ENCODE peak calls at places on chromosomes 6 and 20, in eight cellular contexts. One of them, this sample, is unnamed.

GRCh38 chr6:107132330-107132954 is 17.1 kb upstream of the BEND3 start:
- DNase-seq in uterus: no peak
- DNase-seq in neural progenitor cell: peak
- DNase-seq in K562: peak
- DNase-seq in endothelial cell: peak
- DNase-seq in GM20000: no peak
- DNase-seq in CD8-positive, alpha-beta T cell: no peak
- DNase-seq in psoas muscle: no peak
- DNase-seq in this sample: no peak

GRCh38 chr6:44221291-44221960 is 2.0 kb upstream of the SLC29A1 start:
- DNase-seq in GM20000: peak
- DNase-seq in psoas muscle: peak
- DNase-seq in endothelial cell: peak
- DNase-seq in K562: peak
- DNase-seq in CD8-positive, alpha-beta T cell: peak
- DNase-seq in uterus: peak
- DNase-seq in neural progenitor cell: peak
- DNase-seq in this sample: peak

GRCh38 chr20:16548073-16548672 is 25.1 kb downstream of the KIF16B start:
- DNase-seq in K562: peak
- DNase-seq in GM20000: no peak
- DNase-seq in endothelial cell: no peak
- DNase-seq in psoas muscle: no peak
- DNase-seq in neural progenitor cell: no peak
- DNase-seq in uterus: no peak
- DNase-seq in CD8-positive, alpha-beta T cell: no peak
- DNase-seq in this sample: no peak

GRCh38 chr6:12369781-12370262 is 79.7 kb downstream of the EDN1 start:
- DNase-seq in GM20000: peak
- DNase-seq in CD8-positive, alpha-beta T cell: no peak
- DNase-seq in psoas muscle: no peak
- DNase-seq in neural progenitor cell: no peak
- DNase-seq in K562: no peak
- DNase-seq in uterus: no peak
- DNase-seq in endothelial cell: no peak
- DNase-seq in this sample: peak

GRCh38 chr6:25682324-25682723 is 30.3 kb downstream of the SCGN start:
- DNase-seq in K562: no peak
- DNase-seq in uterus: no peak
- DNase-seq in CD8-positive, alpha-beta T cell: no peak
- DNase-seq in endothelial cell: no peak
- DNase-seq in psoas muscle: no peak
- DNase-seq in neural progenitor cell: no peak
- DNase-seq in GM20000: no peak
- DNase-seq in this sample: no peak

GRCh38 chr6:140058846-140059245 is 684.4 kb upstream of the CITED2 start:
- DNase-seq in psoas muscle: no peak
- DNase-seq in K562: no peak
- DNase-seq in endothelial cell: no peak
- DNase-seq in GM20000: no peak
- DNase-seq in uterus: no peak
- DNase-seq in neural progenitor cell: no peak
- DNase-seq in CD8-positive, alpha-beta T cell: no peak
- DNase-seq in this sample: no peak

GRCh38 chr6:27078734-27079357 is 168.7 kb upstream of the PRSS16 start:
- DNase-seq in GM20000: peak
- DNase-seq in uterus: no peak
- DNase-seq in psoas muscle: no peak
- DNase-seq in K562: peak
- DNase-seq in neural progenitor cell: peak
- DNase-seq in CD8-positive, alpha-beta T cell: no peak
- DNase-seq in endothelial cell: peak
- DNase-seq in this sample: peak

GRCh38 chr6:148984516-148985056 is 237.8 kb downstream of the UST start:
- DNase-seq in GM20000: no peak
- DNase-seq in endothelial cell: no peak
- DNase-seq in psoas muscle: no peak
- DNase-seq in K562: no peak
- DNase-seq in uterus: no peak
- DNase-seq in neural progenitor cell: no peak
- DNase-seq in CD8-positive, alpha-beta T cell: no peak
- DNase-seq in this sample: no peak

GRCh38 chr6:167856999-167857660 is 30.4 kb downstream of the AFDN start:
- DNase-seq in CD8-positive, alpha-beta T cell: no peak
- DNase-seq in K562: peak
- DNase-seq in neural progenitor cell: no peak
- DNase-seq in psoas muscle: no peak
- DNase-seq in GM20000: no peak
- DNase-seq in uterus: no peak
- DNase-seq in endothelial cell: no peak
- DNase-seq in this sample: no peak

GRCh38 chr6:38773338-38773737 is 58.2 kb downstream of the DNAH8 start:
- DNase-seq in psoas muscle: no peak
- DNase-seq in uterus: no peak
- DNase-seq in endothelial cell: peak
- DNase-seq in GM20000: peak
- DNase-seq in neural progenitor cell: peak
- DNase-seq in K562: peak
- DNase-seq in CD8-positive, alpha-beta T cell: no peak
- DNase-seq in this sample: peak

GRCh38 chr6:109187399-109188114 is 92.2 kb downstream of the CEP57L1 start:
- DNase-seq in GM20000: peak
- DNase-seq in CD8-positive, alpha-beta T cell: peak
- DNase-seq in uterus: peak
- DNase-seq in neural progenitor cell: peak
- DNase-seq in K562: peak
- DNase-seq in endothelial cell: peak
- DNase-seq in psoas muscle: peak
- DNase-seq in this sample: peak

GRCh38 chr6:71139249-71139648 is 149.4 kb upstream of the OGFRL1 start:
- DNase-seq in neural progenitor cell: no peak
- DNase-seq in GM20000: no peak
- DNase-seq in CD8-positive, alpha-beta T cell: no peak
- DNase-seq in endothelial cell: no peak
- DNase-seq in psoas muscle: no peak
- DNase-seq in K562: no peak
- DNase-seq in uterus: no peak
- DNase-seq in this sample: no peak

GRCh38 chr6:31918069-31918725 is 9.3 kb upstream of the C2 start:
- DNase-seq in psoas muscle: no peak
- DNase-seq in neural progenitor cell: no peak
- DNase-seq in endothelial cell: no peak
- DNase-seq in GM20000: no peak
- DNase-seq in uterus: no peak
- DNase-seq in CD8-positive, alpha-beta T cell: no peak
- DNase-seq in K562: no peak
- DNase-seq in this sample: no peak

GRCh38 chr6:166957087-166957804 is 896 bp upstream of the RNASET2 start:
- DNase-seq in psoas muscle: peak
- DNase-seq in neural progenitor cell: peak
- DNase-seq in GM20000: peak
- DNase-seq in K562: peak
- DNase-seq in endothelial cell: no peak
- DNase-seq in CD8-positive, alpha-beta T cell: no peak
- DNase-seq in uterus: peak
- DNase-seq in this sample: peak

DNA sequence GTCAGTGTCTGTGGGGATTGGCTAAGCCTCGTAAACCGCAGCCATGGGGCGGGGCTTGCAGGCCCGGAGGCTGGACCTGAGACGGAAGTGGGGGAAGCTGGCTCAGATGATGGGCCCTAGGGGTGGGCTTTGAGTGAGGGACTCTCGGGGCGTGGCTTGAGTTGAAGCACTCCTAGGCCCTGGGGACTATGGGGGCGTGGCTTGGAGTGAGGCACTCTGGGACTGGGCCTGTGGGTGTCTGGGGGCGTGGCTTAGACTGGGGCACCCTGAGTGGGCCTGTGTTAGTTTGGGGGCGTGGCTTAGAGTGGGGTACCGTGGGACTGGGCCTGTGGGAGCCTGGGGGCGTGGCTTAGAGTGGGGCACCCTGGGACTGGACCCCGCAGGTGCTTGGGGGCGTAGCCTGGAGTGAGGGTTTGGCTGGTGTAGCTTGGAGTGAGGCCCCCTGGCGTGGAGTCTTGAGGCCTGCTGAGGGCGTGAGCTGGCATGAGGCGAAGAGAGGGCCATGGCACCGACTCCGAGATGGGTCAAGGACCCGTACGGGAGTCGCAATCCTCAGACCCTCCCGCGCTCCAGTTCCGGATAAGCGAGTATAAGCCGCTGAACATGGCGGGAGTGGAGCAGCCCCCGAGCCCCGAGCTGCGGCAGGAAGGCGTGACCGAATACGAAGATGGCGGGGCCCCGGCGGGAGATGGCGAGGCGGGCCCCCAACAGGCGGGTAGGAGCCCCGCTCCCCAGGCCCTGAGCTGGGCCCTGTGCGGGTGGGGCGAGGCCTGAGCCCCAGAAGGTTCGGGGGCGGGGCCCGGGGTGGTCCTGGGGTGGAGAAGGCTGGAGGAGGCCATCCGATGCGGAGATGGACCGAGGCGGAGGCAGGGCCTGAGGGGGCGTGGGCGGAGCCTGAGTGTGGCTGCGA is 6.8 kb downstream of the L3MBTL1 start:
- DNase-seq in K562: peak
- DNase-seq in endothelial cell: peak
- DNase-seq in uterus: peak
- DNase-seq in GM20000: peak
- DNase-seq in neural progenitor cell: peak
- DNase-seq in psoas muscle: peak
- DNase-seq in CD8-positive, alpha-beta T cell: peak
- DNase-seq in this sample: peak
- TF ChIP-seq CTCF in K562: peak
- TF ChIP-seq CTCF in endothelial cell: no peak
- TF ChIP-seq CTCF in uterus: no peak
- TF ChIP-seq CTCF in GM20000: peak
- TF ChIP-seq CTCF in neural progenitor cell: peak
- TF ChIP-seq CTCF in psoas muscle: peak
- TF ChIP-seq CTCF in CD8-positive, alpha-beta T cell: no peak
- TF ChIP-seq CTCF in this sample: peak

GRCh38 chr6:692858-693736 is at the start of gene EXOC2:
- DNase-seq in uterus: peak
- DNase-seq in psoas muscle: peak
- DNase-seq in neural progenitor cell: peak
- DNase-seq in GM20000: peak
- DNase-seq in endothelial cell: peak
- DNase-seq in K562: peak
- DNase-seq in CD8-positive, alpha-beta T cell: peak
- DNase-seq in this sample: peak
- TF ChIP-seq CTCF in uterus: no peak
- TF ChIP-seq CTCF in psoas muscle: no peak
- TF ChIP-seq CTCF in neural progenitor cell: no peak
- TF ChIP-seq CTCF in GM20000: no peak
- TF ChIP-seq CTCF in endothelial cell: no peak
- TF ChIP-seq CTCF in K562: peak
- TF ChIP-seq CTCF in CD8-positive, alpha-beta T cell: no peak
- TF ChIP-seq CTCF in this sample: no peak

DNA sequence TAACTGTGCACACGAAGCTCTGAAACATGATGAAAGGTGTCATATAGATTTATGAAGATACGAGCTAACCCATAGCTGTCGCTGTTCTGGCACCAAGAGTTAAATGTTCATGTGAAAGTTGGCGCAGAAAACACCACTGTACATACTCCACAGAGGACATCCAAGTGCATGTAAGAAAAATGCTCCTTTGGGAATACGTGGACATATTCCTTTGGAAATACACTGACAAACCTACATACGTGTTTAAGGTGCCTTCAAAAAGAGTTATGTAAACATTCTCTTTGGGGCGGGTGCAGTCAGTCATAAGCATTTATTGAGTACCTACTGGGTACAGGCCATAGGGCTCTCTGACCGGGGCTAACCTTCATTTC is 723 bp upstream of the ARID1B start:
- DNase-seq in uterus: no peak
- DNase-seq in CD8-positive, alpha-beta T cell: no peak
- DNase-seq in GM20000: peak
- DNase-seq in psoas muscle: no peak
- DNase-seq in K562: peak
- DNase-seq in endothelial cell: no peak
- DNase-seq in neural progenitor cell: no peak
- DNase-seq in this sample: peak
- TF ChIP-seq CTCF in uterus: no peak
- TF ChIP-seq CTCF in CD8-positive, alpha-beta T cell: no peak
- TF ChIP-seq CTCF in GM20000: no peak
- TF ChIP-seq CTCF in psoas muscle: no peak
- TF ChIP-seq CTCF in K562: peak
- TF ChIP-seq CTCF in endothelial cell: no peak
- TF ChIP-seq CTCF in neural progenitor cell: no peak
- TF ChIP-seq CTCF in this sample: peak

GRCh38 chr6:104862456-104862855 is 2.7 kb upstream of the HACE1 start:
- DNase-seq in K562: no peak
- DNase-seq in psoas muscle: no peak
- DNase-seq in neural progenitor cell: no peak
- DNase-seq in GM20000: no peak
- DNase-seq in CD8-positive, alpha-beta T cell: no peak
- DNase-seq in endothelial cell: no peak
- DNase-seq in uterus: no peak
- DNase-seq in this sample: no peak

GRCh38 chr6:104860221-104860620 is 502 bp upstream of the HACE1 start:
- DNase-seq in CD8-positive, alpha-beta T cell: no peak
- DNase-seq in psoas muscle: no peak
- DNase-seq in K562: peak
- DNase-seq in uterus: no peak
- DNase-seq in endothelial cell: no peak
- DNase-seq in neural progenitor cell: no peak
- DNase-seq in GM20000: no peak
- DNase-seq in this sample: no peak

GRCh38 chr6:104855507-104855906 is 4.2 kb downstream of the HACE1 start:
- DNase-seq in uterus: no peak
- DNase-seq in neural progenitor cell: no peak
- DNase-seq in CD8-positive, alpha-beta T cell: no peak
- DNase-seq in endothelial cell: no peak
- DNase-seq in GM20000: no peak
- DNase-seq in psoas muscle: no peak
- DNase-seq in K562: no peak
- DNase-seq in this sample: no peak

DNA sequence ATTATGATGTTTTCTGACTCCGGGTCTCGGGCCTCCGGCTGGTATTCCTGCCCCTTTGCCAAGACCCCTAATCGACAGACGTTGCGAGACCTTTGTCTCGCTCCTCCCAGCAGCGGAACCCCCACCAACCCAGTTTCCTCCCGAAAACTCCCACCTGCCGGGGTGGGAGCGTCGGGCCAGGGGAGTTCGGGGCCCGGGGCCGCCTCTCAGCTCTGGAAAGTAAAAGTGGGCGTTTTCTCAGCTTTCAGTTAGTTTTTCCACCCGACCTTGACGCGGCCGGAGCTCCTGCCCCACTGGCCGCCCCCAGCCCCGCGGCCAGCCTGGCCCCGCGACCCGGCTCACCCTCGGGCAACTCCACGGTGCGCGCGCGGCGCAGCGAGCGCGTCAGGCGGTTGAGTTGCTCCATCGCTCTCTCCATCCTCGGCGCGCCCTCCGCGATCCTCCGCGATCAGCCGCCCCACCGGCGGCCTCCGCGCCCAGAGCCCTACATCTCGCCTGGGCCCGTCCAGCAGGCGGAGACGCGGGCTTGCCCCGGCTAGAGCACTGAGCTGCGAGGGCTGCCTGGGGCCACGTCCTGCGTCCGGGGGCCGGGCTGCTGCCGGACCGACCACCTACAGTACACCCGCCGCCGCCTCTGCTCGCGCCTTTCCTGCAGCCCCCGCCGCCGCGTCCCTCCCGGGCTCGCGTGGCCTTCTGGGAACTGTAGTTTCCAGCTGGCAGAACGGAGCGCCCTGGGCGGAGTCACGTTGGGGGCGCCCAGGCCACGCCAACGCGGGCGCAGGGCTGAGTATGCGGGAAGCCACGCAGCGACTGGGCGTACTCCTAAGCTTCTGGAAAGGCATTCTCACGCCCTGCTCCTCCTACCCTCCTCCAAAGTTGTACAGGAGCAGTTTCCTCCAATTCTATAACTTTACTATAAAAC is at the start of gene HACE1:
- DNase-seq in neural progenitor cell: peak
- DNase-seq in uterus: peak
- DNase-seq in K562: peak
- DNase-seq in CD8-positive, alpha-beta T cell: peak
- DNase-seq in psoas muscle: peak
- DNase-seq in endothelial cell: peak
- DNase-seq in GM20000: peak
- DNase-seq in this sample: peak
- TF ChIP-seq CTCF in neural progenitor cell: peak
- TF ChIP-seq CTCF in uterus: peak
- TF ChIP-seq CTCF in K562: no peak
- TF ChIP-seq CTCF in CD8-positive, alpha-beta T cell: no peak
- TF ChIP-seq CTCF in psoas muscle: peak
- TF ChIP-seq CTCF in endothelial cell: no peak
- TF ChIP-seq CTCF in GM20000: no peak
- TF ChIP-seq CTCF in this sample: no peak

This sample was measured in GM13977.